ENCODE peak calls at places on chromosomes 3 and 15, in nine cellular contexts. One of them, this sample, is unnamed.

GRCh38 chr3:127822836-127823589 is 698 bp upstream of the MGLL start:
- DNase-seq in T follicular helper cell: no peak
- DNase-seq in AG08395: peak; percentile 67
- DNase-seq in HTR-8/SVneo: no peak
- DNase-seq in NCI-H2081 treated with DMSO at 0.1 percent for 48 hours: no peak
- DNase-seq in fibroblast of lung: peak; percentile 32
- DNase-seq in fibroblast of the conjunctiva: no peak
- DNase-seq in stimulated activated CD8-positive, alpha-beta memory T cell treated with anti-CD3 and anti-CD28 coated beads, Interleukin-12 subunit alpha, Interleukin-12 subunit beta, amount 100 ng/mL, for 1 hour: no peak
- DNase-seq in foreskin keratinocyte: no peak
- DNase-seq in this sample: peak; percentile 34

GRCh38 chr15:60074181-60074885 is 70.2 kb downstream of the FOXB1 start:
- DNase-seq in T follicular helper cell: no peak
- DNase-seq in AG08395: no peak
- DNase-seq in HTR-8/SVneo: no peak
- DNase-seq in NCI-H2081 treated with DMSO at 0.1 percent for 48 hours: peak; percentile 66
- DNase-seq in fibroblast of lung: no peak
- DNase-seq in fibroblast of the conjunctiva: no peak
- DNase-seq in stimulated activated CD8-positive, alpha-beta memory T cell treated with anti-CD3 and anti-CD28 coated beads, Interleukin-12 subunit alpha, Interleukin-12 subunit beta, amount 100 ng/mL, for 1 hour: no peak
- DNase-seq in foreskin keratinocyte: no peak
- DNase-seq in this sample: no peak

GRCh38 chr3:10335190-10335738 is 14.4 kb upstream of the SEC13 start:
- DNase-seq in T follicular helper cell: no peak
- DNase-seq in AG08395: no peak
- DNase-seq in HTR-8/SVneo: no peak
- DNase-seq in NCI-H2081 treated with DMSO at 0.1 percent for 48 hours: no peak
- DNase-seq in fibroblast of lung: no peak
- DNase-seq in fibroblast of the conjunctiva: no peak
- DNase-seq in stimulated activated CD8-positive, alpha-beta memory T cell treated with anti-CD3 and anti-CD28 coated beads, Interleukin-12 subunit alpha, Interleukin-12 subunit beta, amount 100 ng/mL, for 1 hour: no peak
- DNase-seq in foreskin keratinocyte: no peak
- DNase-seq in this sample: peak; percentile 66

GRCh38 chr3:186268616-186269448 is 93.2 kb downstream of the DGKG start:
- DNase-seq in T follicular helper cell: no peak
- DNase-seq in AG08395: no peak
- DNase-seq in HTR-8/SVneo: no peak
- DNase-seq in NCI-H2081 treated with DMSO at 0.1 percent for 48 hours: no peak
- DNase-seq in fibroblast of lung: peak; percentile 44
- DNase-seq in fibroblast of the conjunctiva: no peak
- DNase-seq in stimulated activated CD8-positive, alpha-beta memory T cell treated with anti-CD3 and anti-CD28 coated beads, Interleukin-12 subunit alpha, Interleukin-12 subunit beta, amount 100 ng/mL, for 1 hour: no peak
- DNase-seq in foreskin keratinocyte: no peak
- DNase-seq in this sample: peak; percentile 53

GRCh38 chr15:75193976-75194375 is 7.7 kb upstream of the C15orf39 start:
- DNase-seq in T follicular helper cell: no peak
- DNase-seq in AG08395: no peak
- DNase-seq in HTR-8/SVneo: no peak
- DNase-seq in NCI-H2081 treated with DMSO at 0.1 percent for 48 hours: no peak
- DNase-seq in fibroblast of lung: no peak
- DNase-seq in fibroblast of the conjunctiva: no peak
- DNase-seq in stimulated activated CD8-positive, alpha-beta memory T cell treated with anti-CD3 and anti-CD28 coated beads, Interleukin-12 subunit alpha, Interleukin-12 subunit beta, amount 100 ng/mL, for 1 hour: no peak
- DNase-seq in foreskin keratinocyte: no peak
- DNase-seq in this sample: no peak

GRCh38 chr3:192889694-192890093 is 28.0 kb downstream of the MB21D2 start:
- DNase-seq in T follicular helper cell: no peak
- DNase-seq in AG08395: no peak
- DNase-seq in HTR-8/SVneo: no peak
- DNase-seq in NCI-H2081 treated with DMSO at 0.1 percent for 48 hours: no peak
- DNase-seq in fibroblast of lung: no peak
- DNase-seq in fibroblast of the conjunctiva: no peak
- DNase-seq in stimulated activated CD8-positive, alpha-beta memory T cell treated with anti-CD3 and anti-CD28 coated beads, Interleukin-12 subunit alpha, Interleukin-12 subunit beta, amount 100 ng/mL, for 1 hour: no peak
- DNase-seq in foreskin keratinocyte: no peak
- DNase-seq in this sample: no peak

GRCh38 chr15:97759363-97759762 is 201.1 kb upstream of the ARRDC4 start:
- DNase-seq in T follicular helper cell: no peak
- DNase-seq in AG08395: no peak
- DNase-seq in HTR-8/SVneo: no peak
- DNase-seq in NCI-H2081 treated with DMSO at 0.1 percent for 48 hours: no peak
- DNase-seq in fibroblast of lung: peak; percentile 94
- DNase-seq in fibroblast of the conjunctiva: no peak
- DNase-seq in stimulated activated CD8-positive, alpha-beta memory T cell treated with anti-CD3 and anti-CD28 coated beads, Interleukin-12 subunit alpha, Interleukin-12 subunit beta, amount 100 ng/mL, for 1 hour: no peak
- DNase-seq in foreskin keratinocyte: peak; percentile 82
- DNase-seq in this sample: no peak

GRCh38 chr3:130935761-130936160 is 41.9 kb downstream of the ATP2C1 start:
- DNase-seq in T follicular helper cell: no peak
- DNase-seq in AG08395: peak; percentile 65
- DNase-seq in HTR-8/SVneo: no peak
- DNase-seq in NCI-H2081 treated with DMSO at 0.1 percent for 48 hours: no peak
- DNase-seq in fibroblast of lung: peak; percentile 68
- DNase-seq in fibroblast of the conjunctiva: no peak
- DNase-seq in stimulated activated CD8-positive, alpha-beta memory T cell treated with anti-CD3 and anti-CD28 coated beads, Interleukin-12 subunit alpha, Interleukin-12 subunit beta, amount 100 ng/mL, for 1 hour: no peak
- DNase-seq in foreskin keratinocyte: no peak
- DNase-seq in this sample: no peak

GRCh38 chr3:159583662-159584061 is 405.0 kb upstream of the IL12A start:
- DNase-seq in T follicular helper cell: no peak
- DNase-seq in AG08395: peak; percentile 43
- DNase-seq in HTR-8/SVneo: peak; percentile 6
- DNase-seq in NCI-H2081 treated with DMSO at 0.1 percent for 48 hours: no peak
- DNase-seq in fibroblast of lung: no peak
- DNase-seq in fibroblast of the conjunctiva: no peak
- DNase-seq in stimulated activated CD8-positive, alpha-beta memory T cell treated with anti-CD3 and anti-CD28 coated beads, Interleukin-12 subunit alpha, Interleukin-12 subunit beta, amount 100 ng/mL, for 1 hour: no peak
- DNase-seq in foreskin keratinocyte: no peak
- DNase-seq in this sample: no peak

This sample was measured in RPMI8226.